ENCODE peak calls at places on chromosomes 13 and 19, in nine cellular contexts. N, R, Q, W, H, P, B, I and E are unnamed samples. For H3K27me3, the result is how much of the 10 kb centered on the place peaks cover.

GRCh38 chr13:78660130-78660857 is 1.3 kb upstream of the OBI1 start:
- DNase-seq in N (no peak), R (peak), Q (no peak), W (no peak), H (no peak), P (no peak), B (no peak), I (peak), E (no peak)

GRCh38 chr19:48745208-48745995 is 1.3 kb downstream of the IZUMO1 start:
- DNase-seq in N (no peak), R (peak), Q (no peak), W (no peak), H (peak), P (no peak), B (peak), I (peak), E (peak)

GRCh38 chr13:43545317-43545874 is 241.4 kb downstream of the ENOX1 start:
- DNase-seq in N (no peak), R (no peak), Q (no peak), W (no peak), H (no peak), P (no peak), B (no peak), I (no peak), E (no peak)

GRCh38 chr19:33302974-33303790 is 848 bp upstream of the CEBPA start:
- DNase-seq in N (no peak), R (peak), Q (no peak), W (no peak), H (peak), P (no peak), B (no peak), I (peak), E (peak)

GRCh38 chr19:13597625-13598024 is 91.3 kb upstream of the CACNA1A start:
- DNase-seq in N (no peak), R (peak), Q (no peak), W (no peak), H (peak), P (peak), B (peak), I (peak), E (peak)

GRCh38 chr19:43699506-43700367 is 16.1 kb upstream of the IRGC start:
- DNase-seq in N (no peak), R (peak), Q (no peak), W (peak), H (no peak), P (no peak), B (no peak), I (peak), E (peak)

GRCh38 chr19:33465834-33466233 is 55.8 kb downstream of the PEPD start:
- DNase-seq in N (no peak), R (no peak), Q (no peak), W (no peak), H (no peak), P (no peak), B (no peak), I (no peak), E (no peak)

GRCh38 chr13:31038834-31039552 is 106.5 kb downstream of the TEX26 start:
- DNase-seq in N (no peak), R (no peak), Q (no peak), W (no peak), H (no peak), P (peak), B (no peak), I (no peak), E (no peak)

GRCh38 chr13:42478531-42479156 is 95.3 kb upstream of the TNFSF11 start:
- DNase-seq in N (no peak), R (no peak), Q (no peak), W (no peak), H (no peak), P (no peak), B (no peak), I (peak), E (no peak)

GRCh38 chr13:20274466-20274865 is 42.3 kb upstream of the GJB6 start:
- DNase-seq in N (no peak), R (no peak), Q (peak), W (no peak), H (peak), P (no peak), B (no peak), I (no peak), E (no peak)

GRCh38 chr13:84607614-84608013 is 725.3 kb upstream of the SLITRK1 start:
- DNase-seq in N (no peak), R (no peak), Q (no peak), W (no peak), H (no peak), P (no peak), B (no peak), I (no peak), E (no peak)

GRCh38 chr19:35847911-35848310 is 4.4 kb downstream of the NPHS1 start:
- DNase-seq in N (no peak), R (no peak), Q (no peak), W (no peak), H (no peak), P (no peak), B (no peak), I (no peak), E (no peak)
- H3K27me3 ChIP-seq in N (half or more), R (half or more), Q (under half), W (under half), H (under half), P (under half), B (half or more), I (half or more), E (under half)

DNA sequence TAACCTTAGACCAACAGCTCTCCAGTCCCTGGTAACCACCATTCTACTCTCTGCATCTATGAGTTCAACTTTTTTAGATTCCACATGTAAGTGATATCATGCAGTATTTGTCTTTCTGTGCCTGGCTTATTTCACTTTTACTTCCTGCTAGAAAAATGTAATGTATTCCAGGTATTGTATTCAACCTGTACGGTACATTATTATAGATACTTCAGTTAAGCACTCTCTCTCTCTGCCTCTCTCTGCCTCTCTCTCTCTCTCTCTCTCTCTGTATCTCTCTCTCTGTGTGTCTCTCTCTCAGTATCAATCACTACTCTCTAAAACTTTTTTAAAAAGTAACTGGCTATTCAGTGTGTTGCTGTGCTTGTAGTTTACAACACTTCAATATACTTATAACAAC is 8.4 kb downstream of the DACH1 start:
- DNase-seq in N (no peak), R (no peak), Q (no peak), W (no peak), H (no peak), P (no peak), B (no peak), I (no peak), E (no peak)
- TF ChIP-seq POLR2AphosphoS5 in N (no peak), R (no peak), Q (no peak), W (no peak), H (no peak), P (no peak), B (no peak), I (no peak), E (no peak)

DNA sequence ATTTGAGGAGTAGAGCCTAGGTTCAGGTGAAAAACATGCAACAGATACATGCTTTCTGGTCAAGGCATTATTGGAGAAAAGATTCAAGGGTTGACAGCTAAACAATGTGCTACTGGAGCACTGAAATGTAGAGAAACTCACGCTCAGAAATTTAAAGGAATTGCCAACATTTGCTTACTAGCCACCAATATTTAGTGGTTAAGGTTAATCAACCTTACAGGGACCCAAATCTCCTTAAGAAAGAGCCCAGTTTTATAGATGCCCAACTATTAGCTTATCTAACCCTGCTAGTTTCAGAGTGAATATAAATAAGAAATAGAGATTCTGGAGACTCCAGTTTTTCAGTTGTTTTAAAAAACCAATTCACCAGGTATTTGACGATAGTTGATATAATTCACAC is 203.6 kb downstream of the DACH1 start:
- DNase-seq in N (no peak), R (no peak), Q (no peak), W (no peak), H (no peak), P (no peak), B (no peak), I (no peak), E (no peak)
- TF ChIP-seq EP300 in N (no peak), R (no peak), Q (no peak), W (no peak), H (no peak), P (no peak), B (no peak), I (no peak), E (no peak)

GRCh38 chr19:15031675-15032074 is 17.6 kb upstream of the CASP14 start:
- DNase-seq in N (no peak), R (no peak), Q (no peak), W (no peak), H (no peak), P (no peak), B (no peak), I (no peak), E (no peak)
- H3K27me3 ChIP-seq in N (under half), R (under half), Q (under half), W (under half), H (under half), P (under half), B (under half), I (under half), E (under half)

GRCh38 chr19:4914736-4915501 is 5.6 kb downstream of the UHRF1 start:
- DNase-seq in N (no peak), R (peak), Q (no peak), W (no peak), H (peak), P (no peak), B (peak), I (no peak), E (peak)
- TF ChIP-seq POLR2AphosphoS5 in N (no peak), R (peak), Q (no peak), W (no peak), H (no peak), P (no peak), B (no peak), I (no peak), E (no peak)

GRCh38 chr13:70841240-70842061 is 733.2 kb upstream of the KLHL1 start:
- DNase-seq in N (no peak), R (no peak), Q (no peak), W (no peak), H (no peak), P (no peak), B (no peak), I (no peak), E (no peak)

GRCh38 chr13:70849267-70849666 is 741.0 kb upstream of the KLHL1 start:
- DNase-seq in N (no peak), R (no peak), Q (no peak), W (no peak), H (no peak), P (no peak), B (no peak), I (no peak), E (no peak)

GRCh38 chr13:70842062-70842644 is 733.9 kb upstream of the KLHL1 start:
- DNase-seq in N (no peak), R (no peak), Q (no peak), W (no peak), H (no peak), P (no peak), B (no peak), I (no peak), E (no peak)

DNA sequence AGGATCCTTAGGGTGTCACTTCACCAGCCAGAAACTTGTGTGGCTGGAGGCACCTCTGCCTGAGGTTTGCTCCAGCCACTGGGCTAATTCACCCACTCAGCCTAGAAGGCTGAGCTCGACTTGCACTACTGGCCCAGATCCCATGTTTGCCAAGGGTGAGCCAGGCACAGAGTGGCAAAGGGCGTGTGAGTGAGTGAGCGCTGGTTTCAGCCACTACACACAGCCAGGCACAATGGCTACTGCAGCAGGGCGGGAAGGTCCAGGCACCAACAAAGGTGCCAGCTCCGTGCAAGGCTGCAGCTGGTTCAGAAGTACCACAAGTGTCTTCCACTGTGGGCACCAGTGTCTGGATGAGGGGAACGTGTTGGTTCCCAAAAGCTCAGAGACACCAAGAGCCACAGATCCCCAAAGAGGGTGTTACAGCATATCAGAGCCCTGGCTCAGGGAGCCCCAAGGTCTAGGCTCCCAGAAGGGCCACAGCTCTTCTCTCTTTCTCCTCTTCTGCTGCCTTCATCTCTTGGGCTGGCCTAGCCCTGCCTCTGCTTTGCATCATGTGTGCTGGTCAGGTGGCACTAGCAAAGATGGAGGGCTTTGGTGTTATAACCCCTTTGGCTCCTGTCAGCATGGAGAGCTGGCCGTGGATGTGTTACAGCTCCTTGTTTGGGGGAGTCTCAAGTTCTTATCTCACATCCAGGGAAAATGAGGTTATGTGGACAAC is 736.3 kb upstream of the KLHL1 start:
- DNase-seq in N (no peak), R (peak), Q (no peak), W (no peak), H (no peak), P (no peak), B (no peak), I (no peak), E (peak)
- TF ChIP-seq EP300 in N (no peak), R (no peak), Q (no peak), W (no peak), H (no peak), P (no peak), B (no peak), I (no peak), E (no peak)

DNA sequence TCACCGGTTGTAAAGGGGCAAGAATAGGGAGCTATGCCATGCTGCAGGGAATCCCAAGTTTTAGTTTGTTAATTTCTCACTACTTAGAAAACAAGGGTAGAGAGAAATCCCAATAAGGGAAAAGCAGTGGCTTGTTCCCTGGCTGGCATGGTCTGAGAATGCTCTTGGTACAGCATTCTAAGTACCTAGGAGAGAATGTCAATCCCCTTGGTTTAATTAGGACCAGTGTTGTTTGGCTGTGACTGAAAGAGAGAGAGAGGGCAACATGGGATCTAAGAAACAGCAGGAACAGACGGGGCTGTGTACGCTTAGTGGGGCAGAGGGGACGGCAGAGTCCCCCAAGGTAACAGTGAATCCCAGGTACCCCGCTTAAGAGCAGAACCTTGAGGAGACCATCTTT is 228.8 kb downstream of the PCDH9 start:
- DNase-seq in N (no peak), R (no peak), Q (no peak), W (no peak), H (no peak), P (no peak), B (no peak), I (no peak), E (no peak)
- H3K27me3 ChIP-seq in N (under half), R (under half), Q (under half), W (under half), H (under half), P (under half), B (under half), I (under half), E (under half)